ENCODE peak calls at places on chromosomes 6 and 20, in nine cellular contexts. E is sigmoid colon, O is K562, D is HCT116, S is prostate gland, N is transverse colon, B is vagina, M is Panc1, H is stomach. Y is an unnamed sample.

GRCh38 chr6:132231121-132231520 is 170.2 kb downstream of the MOXD1 start:
- DNase-seq in E (no peak), O (no peak), D (no peak), S (no peak), N (no peak), B (no peak), M (no peak), H (no peak), Y (no peak)

GRCh38 chr6:150167479-150167873 is 24.6 kb downstream of the PPP1R14C start:
- DNase-seq in E (no peak), O (peak), D (no peak), S (no peak), N (no peak), B (no peak), M (no peak), H (no peak), Y (no peak)

GRCh38 chr6:89148016-89148750 is 2.3 kb downstream of the PM20D2 start:
- DNase-seq in E (no peak), O (no peak), D (peak), S (no peak), N (no peak), B (no peak), M (no peak), H (no peak), Y (no peak)

GRCh38 chr20:9256359-9256758 is 187.5 kb downstream of the PLCB4 start:
- DNase-seq in E (no peak), O (no peak), D (no peak), S (no peak), N (no peak), B (no peak), M (no peak), H (no peak), Y (no peak)

GRCh38 chr20:20593447-20594170 is 118.8 kb downstream of the RALGAPA2 start:
- DNase-seq in E (no peak), O (peak), D (peak), S (peak), N (no peak), B (no peak), M (peak), H (no peak), Y (no peak)

GRCh38 chr20:4959582-4959981 is 41.7 kb downstream of the SLC23A2 start:
- DNase-seq in E (no peak), O (no peak), D (peak), S (no peak), N (no peak), B (no peak), M (no peak), H (no peak), Y (no peak)

GRCh38 chr6:33874136-33874535 is 70.3 kb upstream of the MLN start:
- DNase-seq in E (no peak), O (no peak), D (no peak), S (no peak), N (no peak), B (no peak), M (no peak), H (no peak), Y (no peak)

GRCh38 chr20:51382986-51383821 is 159.3 kb downstream of the NFATC2 start:
- DNase-seq in E (peak), O (no peak), D (no peak), S (peak), N (peak), B (no peak), M (no peak), H (peak), Y (peak)

GRCh38 chr6:15417811-15418210 is 171.9 kb downstream of the JARID2 start:
- DNase-seq in E (no peak), O (no peak), D (no peak), S (no peak), N (no peak), B (no peak), M (no peak), H (no peak), Y (no peak)

GRCh38 chr20:4087923-4088322 is 72.6 kb upstream of the RNF24 start:
- DNase-seq in E (no peak), O (no peak), D (no peak), S (no peak), N (no peak), B (no peak), M (no peak), H (no peak), Y (no peak)

GRCh38 chr20:44800398-44801046 is 9.8 kb downstream of the RIMS4 start:
- DNase-seq in E (no peak), O (peak), D (no peak), S (no peak), N (no peak), B (no peak), M (no peak), H (no peak), Y (no peak)

DNA sequence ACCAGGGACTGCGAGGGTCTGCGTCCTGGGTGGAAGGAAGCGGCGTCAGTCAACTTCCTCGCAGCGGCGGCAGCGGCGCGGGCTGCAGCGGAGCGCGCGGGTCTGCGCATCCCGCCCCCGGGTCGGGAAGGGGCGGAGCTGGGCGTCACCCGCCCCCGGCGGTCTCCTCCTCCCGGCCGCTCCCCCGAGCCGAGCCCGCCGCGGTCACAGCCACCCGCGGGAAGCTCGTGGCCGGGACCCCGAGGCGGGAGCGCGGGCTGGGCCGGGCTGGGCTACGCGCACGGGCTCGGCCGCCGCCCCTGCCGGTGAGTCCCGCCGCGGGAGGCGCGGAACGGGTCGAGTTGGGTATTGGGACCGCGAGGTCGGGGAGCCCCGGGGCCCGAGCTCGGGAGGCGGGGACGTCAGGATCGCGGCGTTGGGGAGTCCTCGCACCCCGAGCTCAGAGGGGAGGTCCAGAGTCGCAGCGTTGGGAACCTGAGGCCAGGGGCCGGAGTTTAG is at the start of gene PAQR8:
- DNase-seq in E (peak), O (peak), D (peak), S (peak), N (peak), B (no peak), M (no peak), H (peak), Y (peak)
- TF ChIP-seq POLR2AphosphoS5 in E (no peak), O (peak), D (peak), S (no peak), N (peak), B (no peak), M (peak), H (peak), Y (peak)

GRCh38 chr6:108167449-108167903 is 1.7 kb downstream of the NR2E1 start:
- DNase-seq in E (no peak), O (no peak), D (no peak), S (no peak), N (no peak), B (no peak), M (no peak), H (no peak), Y (no peak)
- TF ChIP-seq POLR2AphosphoS5 in E (no peak), O (no peak), D (no peak), S (no peak), N (no peak), B (no peak), M (no peak), H (no peak), Y (no peak)

GRCh38 chr6:75830959-75831885 is 82.2 kb downstream of the MYO6 start:
- DNase-seq in E (no peak), O (no peak), D (no peak), S (no peak), N (no peak), B (no peak), M (no peak), H (no peak), Y (no peak)
- TF ChIP-seq POLR2AphosphoS5 in E (no peak), O (no peak), D (no peak), S (no peak), N (no peak), B (no peak), M (no peak), H (no peak), Y (no peak)

GRCh38 chr20:63706027-63706695 is 1.6 kb downstream of the ARFRP1 start:
- DNase-seq in E (peak), O (peak), D (no peak), S (no peak), N (peak), B (no peak), M (no peak), H (no peak), Y (peak)

GRCh38 chr20:63709149-63709527 is 1.3 kb downstream of the ZGPAT start:
- DNase-seq in E (peak), O (no peak), D (no peak), S (no peak), N (no peak), B (no peak), M (no peak), H (no peak), Y (no peak)

GRCh38 chr20:63706852-63707557 is 771 bp downstream of the ARFRP1 start:
- DNase-seq in E (peak), O (peak), D (no peak), S (peak), N (peak), B (no peak), M (no peak), H (no peak), Y (peak)

GRCh38 chr20:63708301-63709148 is 686 bp downstream of the ZGPAT start:
- DNase-seq in E (peak), O (peak), D (no peak), S (no peak), N (no peak), B (no peak), M (no peak), H (no peak), Y (peak)

DNA sequence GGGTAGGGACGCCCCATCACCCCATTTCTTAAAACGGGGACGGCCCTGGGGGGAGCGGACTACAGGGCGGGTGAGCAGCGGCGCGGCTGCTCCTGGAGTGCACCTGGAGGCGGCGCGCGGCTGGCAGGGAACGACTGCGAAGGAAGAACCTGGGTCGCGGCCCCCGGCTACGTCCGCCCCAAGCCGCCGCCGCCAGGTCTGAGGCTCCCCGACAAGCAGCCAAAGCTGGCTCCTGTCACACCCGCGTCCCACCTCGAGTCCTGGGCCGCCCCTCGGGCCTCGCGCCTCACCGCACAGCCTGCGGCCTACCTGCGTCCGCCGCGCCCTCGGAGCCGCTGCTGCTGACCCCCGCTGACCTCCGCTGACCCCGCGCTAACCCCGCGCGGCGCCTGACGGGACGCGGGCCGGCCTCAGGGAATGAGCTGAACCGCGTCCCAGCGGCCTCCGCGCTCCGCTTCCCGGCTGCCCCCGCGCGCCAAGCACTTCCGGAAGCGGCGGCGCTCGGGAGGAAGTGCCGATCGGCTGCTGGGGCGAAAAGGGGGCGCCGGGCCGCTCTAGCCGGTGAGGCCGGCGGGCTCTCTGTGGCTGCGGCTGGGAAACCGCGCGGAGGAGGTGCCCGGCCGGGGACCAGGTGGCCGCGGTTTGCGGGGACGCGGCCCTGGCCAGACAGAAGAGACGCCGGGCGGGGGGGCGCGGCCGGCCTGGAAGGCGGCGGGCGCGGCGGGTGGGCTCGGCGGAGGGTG is at the start of the genes ARFRP1 and ZGPAT:
- DNase-seq in E (peak), O (peak), D (peak), S (peak), N (peak), B (no peak), M (no peak), H (peak), Y (peak)
- TF ChIP-seq POLR2AphosphoS5 in E (peak), O (peak), D (peak), S (peak), N (peak), B (no peak), M (peak), H (peak), Y (peak)

Y was measured in spleen.